ENCODE peak calls at places on chromosomes 12 and 14, in ten cellular contexts. G, Z, H, T, D, C, N, E, V and Y are unnamed samples.

GRCh38 chr12:104702565-104703139 is 245.9 kb downstream of the CHST11 start:
- DNase-seq in T (no peak), V (no peak), H (no peak), N (no peak), D (no peak), C (no peak), Z (no peak), E (no peak), G (no peak), Y (no peak)

GRCh38 chr14:23056257-23056955 is 914 bp downstream of the CDH24 start:
- DNase-seq in H (no peak), E (peak), Z (no peak), V (peak), C (peak), G (peak), D (peak), T (peak), N (no peak), Y (no peak)

GRCh38 chr12:2273288-2273687 is 220.5 kb downstream of the CACNA1C start:
- DNase-seq in T (no peak), V (no peak), G (no peak), D (no peak), E (no peak), N (no peak), H (no peak), C (no peak), Z (no peak), Y (no peak)

GRCh38 chr12:94152292-94153083 is 4.1 kb downstream of the PLXNC1 start:
- DNase-seq in C (no peak), V (no peak), G (no peak), N (no peak), E (no peak), Z (no peak), T (no peak), H (no peak), D (no peak), Y (no peak)

GRCh38 chr14:77989441-77989891 is 180.7 kb upstream of the NRXN3 start:
- DNase-seq in E (no peak), V (no peak), Z (no peak), N (no peak), G (no peak), D (no peak), H (peak), T (no peak), C (no peak), Y (peak)

GRCh38 chr12:15837141-15837781 is 44.9 kb upstream of the STRAP start:
- DNase-seq in V (no peak), Z (no peak), C (no peak), E (no peak), H (no peak), T (no peak), N (no peak), G (no peak), D (no peak), Y (no peak)

GRCh38 chr12:6582196-6582595 is 14.1 kb upstream of the NOP2 start:
- DNase-seq in E (no peak), D (no peak), C (no peak), Z (no peak), N (no peak), G (no peak), H (no peak), T (peak), V (no peak), Y (no peak)

GRCh38 chr14:105067140-105067968 is 2.1 kb upstream of the GPR132 start:
- DNase-seq in H (no peak), N (no peak), G (no peak), C (peak), Z (no peak), D (no peak), T (no peak), V (no peak), E (peak), Y (no peak)

GRCh38 chr12:94262228-94263010 is 114.0 kb downstream of the PLXNC1 start:
- DNase-seq in E (peak), G (peak), C (peak), N (peak), D (peak), T (no peak), Z (peak), V (peak), H (peak), Y (peak)

GRCh38 chr14:31895206-31895605 is 181.9 kb upstream of the ARHGAP5 start:
- DNase-seq in T (no peak), G (peak), C (peak), E (peak), Z (no peak), N (no peak), H (no peak), V (no peak), D (no peak), Y (no peak)

GRCh38 chr14:84826349-84826748 is 703.6 kb upstream of the FLRT2 start:
- DNase-seq in C (peak), V (no peak), E (peak), T (no peak), D (no peak), N (no peak), Z (no peak), G (peak), H (no peak), Y (no peak)

GRCh38 chr14:103031566-103031911 is 25.8 kb downstream of the CDC42BPB start:
- DNase-seq in H (no peak), E (no peak), N (no peak), G (no peak), T (no peak), C (peak), Z (no peak), V (no peak), D (no peak), Y (no peak)

GRCh38 chr12:98578821-98579220 is 14.7 kb upstream of the SLC25A3 start:
- DNase-seq in Z (no peak), H (no peak), E (peak), C (peak), N (no peak), D (no peak), T (no peak), G (peak), V (no peak), Y (no peak)

GRCh38 chr12:96908170-96908675 is 1.2 kb downstream of the NEDD1 start:
- DNase-seq in G (peak), Z (no peak), T (no peak), D (no peak), V (peak), C (peak), N (peak), H (no peak), E (peak), Y (no peak)

GRCh38 chr14:69900603-69901002 is 21.4 kb downstream of the SMOC1 start:
- DNase-seq in Z (no peak), V (no peak), G (no peak), D (no peak), E (no peak), H (no peak), T (no peak), N (no peak), C (peak), Y (no peak)